ENCODE peak calls at places on chromosomes 5 and 9, in six cellular contexts. B is body of pancreas, U is breast epithelium, E is A549, T is tibial nerve, I is sigmoid colon. Z is an unnamed sample.

GRCh38 chr5:179792612-179793469 is 945 bp upstream of the LTC4S start:
- DNase-seq in B (no peak), U (no peak), E (no peak), T (no peak), I (peak; percentile 71), Z (peak; percentile 22)

GRCh38 chr5:6905883-6906282 is 192.7 kb downstream of the TENT4A start:
- DNase-seq in B (no peak), U (no peak), E (no peak), T (no peak), I (no peak), Z (no peak)

GRCh38 chr9:20532584-20532983 is 89.7 kb downstream of the MLLT3 start:
- DNase-seq in B (no peak), U (no peak), E (no peak), T (no peak), I (no peak), Z (no peak)

GRCh38 chr9:73575071-73575470 is 423.4 kb downstream of the ANXA1 start:
- DNase-seq in B (no peak), U (no peak), E (no peak), T (no peak), I (no peak), Z (no peak)

GRCh38 chr5:142280066-142281011 is 44.5 kb downstream of the SPRY4 start:
- DNase-seq in B (peak; percentile 27), U (peak; percentile 29), E (no peak), T (no peak), I (no peak), Z (peak; percentile 58)

GRCh38 chr5:9507974-9508373 is 37.9 kb downstream of the SEMA5A start:
- DNase-seq in B (no peak), U (no peak), E (no peak), T (no peak), I (no peak), Z (no peak)

GRCh38 chr9:93256878-93257807 is 73.2 kb downstream of the WNK2 start:
- DNase-seq in B (peak; percentile 2), U (peak; percentile 12), E (no peak), T (no peak), I (peak; percentile 50), Z (peak; percentile 11)

GRCh38 chr9:108811944-108812343 is 43.8 kb downstream of the ACTL7B start:
- DNase-seq in B (no peak), U (no peak), E (no peak), T (no peak), I (no peak), Z (no peak)

GRCh38 chr9:82513242-82513750 is 524.7 kb downstream of the SPATA31D1 start:
- DNase-seq in B (no peak), U (no peak), E (no peak), T (no peak), I (no peak), Z (peak; percentile 46)

GRCh38 chr5:76074487-76074886 is 8.7 kb upstream of the SV2C start:
- DNase-seq in B (peak; percentile 18), U (no peak), E (no peak), T (no peak), I (no peak), Z (no peak)

GRCh38 chr5:170311856-170312405 is 14.4 kb upstream of the LCP2 start:
- DNase-seq in B (no peak), U (no peak), E (no peak), T (no peak), I (no peak), Z (no peak)

GRCh38 chr9:22044583-22044982 is 35.5 kb upstream of the CDKN2B start:
- DNase-seq in B (no peak), U (no peak), E (no peak), T (no peak), I (no peak), Z (no peak)

GRCh38 chr5:107633171-107633901 is 37.4 kb downstream of the EFNA5 start:
- DNase-seq in B (no peak), U (no peak), E (no peak), T (no peak), I (no peak), Z (no peak)

GRCh38 chr9:105296445-105296844 is 52.0 kb downstream of the SLC44A1 start:
- DNase-seq in B (no peak), U (no peak), E (no peak), T (no peak), I (no peak), Z (no peak)

GRCh38 chr5:143418140-143418866 is 14.8 kb upstream of the NR3C1 start:
- DNase-seq in B (no peak), U (no peak), E (no peak), T (no peak), I (no peak), Z (no peak)

GRCh38 chr9:6405371-6405770 is 7.6 kb upstream of the UHRF2 start:
- DNase-seq in B (no peak), U (no peak), E (no peak), T (no peak), I (no peak), Z (no peak)

GRCh38 chr5:73374520-73375235 is 73.9 kb downstream of the FOXD1 start:
- DNase-seq in B (no peak), U (no peak), E (no peak), T (no peak), I (no peak), Z (no peak)

GRCh38 chr5:145347026-145347616 is 488.0 kb downstream of the PRELID2 start:
- DNase-seq in B (peak; percentile 45), U (no peak), E (no peak), T (no peak), I (no peak), Z (no peak)

GRCh38 chr9:89531766-89532165 is 33.9 kb upstream of the SEMA4D start:
- DNase-seq in B (no peak), U (no peak), E (no peak), T (no peak), I (no peak), Z (no peak)

GRCh38 chr9:89534464-89534863 is 36.6 kb upstream of the SEMA4D start:
- DNase-seq in B (no peak), U (no peak), E (no peak), T (no peak), I (no peak), Z (no peak)

GRCh38 chr9:89533396-89534187 is 35.7 kb upstream of the SEMA4D start:
- DNase-seq in B (peak; percentile 30), U (no peak), E (no peak), T (no peak), I (no peak), Z (no peak)

GRCh38 chr9:89532478-89532877 is 34.6 kb upstream of the SEMA4D start:
- DNase-seq in B (peak; percentile 26), U (no peak), E (no peak), T (no peak), I (no peak), Z (no peak)

GRCh38 chr9:89532944-89533343 is 35.0 kb upstream of the SEMA4D start:
- DNase-seq in B (no peak), U (no peak), E (no peak), T (no peak), I (no peak), Z (no peak)
- H3K4me1 ChIP-seq in B (peaks cover 14% of the 10 kb centered on the region), U (no peaks in the 10 kb centered on the region), E (peaks cover 5% of the 10 kb centered on the region), T (peaks cover 11% of the 10 kb centered on the region), I (no peaks in the 10 kb centered on the region), Z (no peaks in the 10 kb centered on the region)

GRCh38 chr5:88663793-88664216 is 219.2 kb downstream of the MEF2C start:
- DNase-seq in B (no peak), U (no peak), E (no peak), T (no peak), I (no peak), Z (no peak)
- H3K4me3 ChIP-seq in B (no peak overlapping the region), U (no peak overlapping the region), E (no peak overlapping the region), T (no peak overlapping the region), I (no peak overlapping the region), Z (no peak overlapping the region)

GRCh38 chr5:149060325-149060724 is 2.5 kb downstream of the SH3TC2 start:
- DNase-seq in B (no peak), U (no peak), E (no peak), T (no peak), I (no peak), Z (peak; percentile 25)

GRCh38 chr5:149061341-149061740 is 1.5 kb downstream of the SH3TC2 start:
- DNase-seq in B (no peak), U (no peak), E (no peak), T (no peak), I (no peak), Z (no peak)

GRCh38 chr5:149063901-149064478 is 1.1 kb upstream of the SH3TC2 start:
- DNase-seq in B (no peak), U (no peak), E (no peak), T (no peak), I (no peak), Z (no peak)

GRCh38 chr5:149063017-149063687 is at the start of gene SH3TC2:
- DNase-seq in B (peak; percentile 54), U (peak; percentile 48), E (peak; percentile 14), T (peak; percentile 23), I (peak; percentile 70), Z (no peak)

GRCh38 chr5:149062371-149063016 is 368 bp downstream of the SH3TC2 start:
- DNase-seq in B (no peak), U (no peak), E (peak; percentile 34), T (no peak), I (no peak), Z (peak; percentile 51)
- TF ChIP-seq POLR2A in B (no peak), U (no peak), E (no peak), T (peak; percentile 24), I (no peak), Z (no peak)

DNA sequence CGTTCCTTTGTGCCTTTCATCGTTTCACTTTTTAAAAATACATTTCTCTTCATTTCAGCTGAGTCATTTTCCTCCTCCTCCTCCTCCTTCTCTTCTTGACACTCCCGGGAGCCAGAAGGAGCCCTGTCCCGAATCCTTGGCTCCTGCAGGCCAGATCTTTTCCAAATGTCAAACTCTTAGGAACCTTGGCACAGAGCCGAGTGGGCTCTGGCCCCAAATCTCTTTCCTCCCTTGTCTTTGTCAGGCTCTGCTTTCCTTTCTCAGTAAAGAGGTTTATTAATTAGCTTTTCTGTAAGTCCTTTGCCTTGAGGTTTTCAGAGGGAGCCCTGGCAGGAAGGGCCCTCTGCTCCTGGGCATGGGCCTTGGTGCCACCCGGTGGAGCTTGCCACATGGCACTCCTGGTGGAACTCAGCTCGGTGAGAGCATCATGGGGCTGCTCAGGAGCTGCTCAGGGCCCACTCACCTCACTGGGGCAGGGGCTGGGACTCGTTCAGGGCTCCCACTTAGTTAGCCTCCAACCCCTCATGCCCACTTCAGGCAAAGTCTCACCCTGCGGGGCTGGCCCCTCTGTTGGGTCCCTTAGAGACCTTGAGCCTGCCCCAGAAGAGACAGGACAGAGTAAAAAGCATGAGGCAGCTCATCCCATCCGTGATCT is 17.2 kb downstream of the STC2 start:
- DNase-seq in B (peak; percentile 32), U (no peak), E (no peak), T (no peak), I (peak; percentile 87), Z (peak; percentile 79)
- H3K4me1 ChIP-seq in B (peaks cover 22% of the 10 kb centered on the region), U (no peaks in the 10 kb centered on the region), E (no peaks in the 10 kb centered on the region), T (peaks cover 26% of the 10 kb centered on the region), I (peaks cover 36% of the 10 kb centered on the region), Z (peaks cover 13% of the 10 kb centered on the region)

GRCh38 chr5:90956511-90956910 is 397.9 kb downstream of the ADGRV1 start:
- DNase-seq in B (no peak), U (no peak), E (no peak), T (no peak), I (no peak), Z (no peak)
- H3K4me3 ChIP-seq in B (no peak overlapping the region), U (no peak overlapping the region), E (no peak overlapping the region), T (no peak overlapping the region), I (no peak overlapping the region), Z (no peak overlapping the region)